ENCODE peak calls at places on chromosomes 13 and 19, in four cellular contexts. One of them, this sample, is unnamed.

GRCh38 chr13:99275093-99275469 is 16.9 kb upstream of the GPR18 start:
- DNase-seq in trophoblast cell: no peak
- DNase-seq in neuronal stem cell: no peak
- DNase-seq in H1: no peak
- DNase-seq in this sample: no peak

GRCh38 chr19:11578342-11579142 is 1.1 kb upstream of the ACP5 start:
- DNase-seq in trophoblast cell: no peak
- DNase-seq in H1: peak; percentile 73
- DNase-seq in neuronal stem cell: no peak
- DNase-seq in this sample: peak; percentile 47

GRCh38 chr19:1690570-1691307 is 38.3 kb upstream of the TCF3 start:
- DNase-seq in trophoblast cell: no peak
- DNase-seq in H1: peak; percentile 98
- DNase-seq in neuronal stem cell: peak; percentile 57
- DNase-seq in this sample: peak; percentile 78

GRCh38 chr13:22076658-22077057 is 405.8 kb downstream of the FGF9 start:
- DNase-seq in neuronal stem cell: no peak
- DNase-seq in H1: no peak
- DNase-seq in trophoblast cell: no peak
- DNase-seq in this sample: no peak

GRCh38 chr19:1471514-1472107 is 7.4 kb downstream of the C19orf25 start:
- DNase-seq in H1: no peak
- DNase-seq in trophoblast cell: no peak
- DNase-seq in neuronal stem cell: no peak
- DNase-seq in this sample: no peak

GRCh38 chr19:1486720-1487575 is 3.2 kb downstream of the PCSK4 start:
- DNase-seq in neuronal stem cell: no peak
- DNase-seq in H1: no peak
- DNase-seq in trophoblast cell: no peak
- DNase-seq in this sample: no peak

GRCh38 chr19:17706750-17707181 is 12.5 kb upstream of the MAP1S start:
- DNase-seq in H1: peak; percentile 89
- DNase-seq in neuronal stem cell: no peak
- DNase-seq in trophoblast cell: no peak
- DNase-seq in this sample: peak; percentile 91

GRCh38 chr13:48888613-48889012 is 87.1 kb upstream of the FNDC3A start:
- DNase-seq in neuronal stem cell: no peak
- DNase-seq in H1: no peak
- DNase-seq in trophoblast cell: no peak
- DNase-seq in this sample: no peak

GRCh38 chr13:30446122-30446500 is 19.6 kb downstream of the HMGB1 start:
- DNase-seq in trophoblast cell: no peak
- DNase-seq in H1: no peak
- DNase-seq in neuronal stem cell: no peak
- DNase-seq in this sample: no peak
- H3K18ac ChIP-seq in trophoblast cell: no peak overlapping the region
- H3K18ac ChIP-seq in H1: no peak overlapping the region
- H3K18ac ChIP-seq in neuronal stem cell: no peak overlapping the region
- H3K18ac ChIP-seq in this sample: no peak overlapping the region

GRCh38 chr19:39113199-39113598 is 12.4 kb upstream of the PAK4 start:
- DNase-seq in H1: no peak
- DNase-seq in neuronal stem cell: no peak
- DNase-seq in trophoblast cell: no peak
- DNase-seq in this sample: no peak
- H2BK5ac ChIP-seq in H1: no peak overlapping the region
- H2BK5ac ChIP-seq in neuronal stem cell: peak overlapping the region; percentile 66
- H2BK5ac ChIP-seq in trophoblast cell: peak overlapping the region; percentile 54
- H2BK5ac ChIP-seq in this sample: no peak overlapping the region

GRCh38 chr19:9791552-9792181 is 23.1 kb upstream of the ZNF846 start:
- DNase-seq in trophoblast cell: peak; percentile 83
- DNase-seq in neuronal stem cell: peak; percentile 95
- DNase-seq in H1: peak; percentile 98
- DNase-seq in this sample: peak; percentile 98
- H3K23ac ChIP-seq in trophoblast cell: no peak overlapping the region
- H3K23ac ChIP-seq in neuronal stem cell: no peak overlapping the region
- H3K23ac ChIP-seq in H1: no peak overlapping the region
- H3K23ac ChIP-seq in this sample: no peak overlapping the region

GRCh38 chr19:31140717-31141116 is 208.5 kb downstream of the TSHZ3 start:
- DNase-seq in neuronal stem cell: no peak
- DNase-seq in H1: no peak
- DNase-seq in trophoblast cell: no peak
- DNase-seq in this sample: peak; percentile 5

GRCh38 chr19:31144069-31144468 is 205.2 kb downstream of the TSHZ3 start:
- DNase-seq in neuronal stem cell: no peak
- DNase-seq in H1: no peak
- DNase-seq in trophoblast cell: no peak
- DNase-seq in this sample: no peak

GRCh38 chr19:31139871-31140505 is 209.2 kb downstream of the TSHZ3 start:
- DNase-seq in trophoblast cell: no peak
- DNase-seq in H1: no peak
- DNase-seq in neuronal stem cell: no peak
- DNase-seq in this sample: no peak

GRCh38 chr19:31144471-31144870 is 204.8 kb downstream of the TSHZ3 start:
- DNase-seq in trophoblast cell: no peak
- DNase-seq in neuronal stem cell: no peak
- DNase-seq in H1: no peak
- DNase-seq in this sample: peak; percentile 11

GRCh38 chr19:31141301-31141700 is 207.9 kb downstream of the TSHZ3 start:
- DNase-seq in neuronal stem cell: no peak
- DNase-seq in trophoblast cell: no peak
- DNase-seq in H1: no peak
- DNase-seq in this sample: no peak
- H3K18ac ChIP-seq in neuronal stem cell: peak overlapping the region; percentile 31
- H3K18ac ChIP-seq in trophoblast cell: no peak overlapping the region
- H3K18ac ChIP-seq in H1: no peak overlapping the region
- H3K18ac ChIP-seq in this sample: no peak overlapping the region

GRCh38 chr13:43879323-43880181 is at the start of the genes CCDC122 and LACC1:
- DNase-seq in trophoblast cell: peak; percentile 94
- DNase-seq in H1: peak; percentile 87
- DNase-seq in neuronal stem cell: peak; percentile 62
- DNase-seq in this sample: peak; percentile 89
- H2BK5ac ChIP-seq in trophoblast cell: peak within 1 kb of the TSS; percentile 84
- H2BK5ac ChIP-seq in H1: peak within 1 kb of the TSS; percentile 58
- H2BK5ac ChIP-seq in neuronal stem cell: no peak within 1 kb of the TSS
- H2BK5ac ChIP-seq in this sample: no peak within 1 kb of the TSS

DNA sequence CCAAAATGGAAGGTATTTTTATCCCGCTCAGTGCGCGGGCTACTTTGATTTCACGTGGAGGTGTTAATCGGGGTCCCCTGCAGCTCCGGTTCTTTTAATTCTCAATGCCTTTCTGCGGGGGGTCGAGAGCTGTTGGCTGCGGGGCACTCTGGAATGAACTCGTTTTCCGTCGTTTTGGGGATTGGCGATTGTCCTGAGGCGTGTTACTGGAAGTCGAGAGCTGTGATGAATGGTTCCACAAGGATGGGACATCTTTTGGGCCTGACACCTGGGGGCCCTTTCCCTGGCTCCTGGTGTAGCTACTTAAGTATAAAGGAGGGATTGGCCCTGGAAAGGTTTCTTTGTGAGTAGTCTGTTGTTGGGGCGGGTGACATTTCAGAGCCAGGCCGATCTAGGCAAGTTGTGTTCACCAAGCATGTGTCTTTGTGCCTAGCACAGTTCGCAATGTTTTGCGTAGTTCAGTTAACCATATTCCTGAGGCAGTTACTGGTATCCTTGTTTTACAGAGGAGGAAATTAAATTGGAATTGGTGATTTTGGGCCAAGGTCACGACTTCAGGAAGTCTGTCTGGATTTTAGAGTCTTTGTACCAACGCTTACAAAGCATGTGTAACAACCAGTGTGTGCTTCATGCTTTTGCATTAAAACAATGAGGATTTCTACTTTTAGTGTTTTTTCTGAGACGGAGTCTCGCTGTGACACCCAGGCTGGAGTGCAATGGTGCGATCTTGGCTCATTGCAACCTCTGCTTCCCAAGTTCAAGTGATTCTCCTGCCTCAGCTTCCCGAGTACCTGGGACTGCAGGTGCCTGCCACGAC is 846 bp downstream of the RPL13A start:
- DNase-seq in trophoblast cell: no peak
- DNase-seq in neuronal stem cell: no peak
- DNase-seq in H1: no peak
- DNase-seq in this sample: peak; percentile 69
- H3K23ac ChIP-seq in trophoblast cell: no peak overlapping the region
- H3K23ac ChIP-seq in neuronal stem cell: no peak overlapping the region
- H3K23ac ChIP-seq in H1: peak overlapping the region; percentile 18
- H3K23ac ChIP-seq in this sample: peak overlapping the region; percentile 90

DNA sequence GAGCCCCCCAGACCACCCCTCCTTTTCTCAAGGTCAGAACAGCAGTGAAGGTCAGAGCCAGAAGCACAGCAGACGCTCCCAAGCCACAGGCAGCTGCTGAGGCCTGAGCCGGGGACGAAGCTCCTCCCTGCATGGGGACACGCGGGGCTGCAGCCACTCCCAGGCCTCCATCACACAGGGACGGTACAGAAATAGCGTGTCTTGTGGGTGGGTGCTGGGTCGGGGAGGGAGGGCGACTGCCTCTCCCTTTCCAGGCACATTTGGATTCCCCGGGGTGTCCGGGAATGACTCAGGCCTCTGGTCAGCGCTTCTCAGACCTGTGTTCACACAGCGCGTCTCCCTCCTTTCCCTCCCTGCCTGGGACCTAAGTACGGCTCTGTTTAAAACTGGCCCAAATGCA is 33.2 kb downstream of the RASA3 start:
- DNase-seq in neuronal stem cell: no peak
- DNase-seq in H1: no peak
- DNase-seq in trophoblast cell: peak; percentile 36
- DNase-seq in this sample: peak; percentile 91
- H3K18ac ChIP-seq in neuronal stem cell: peak overlapping the region; percentile 28
- H3K18ac ChIP-seq in H1: no peak overlapping the region
- H3K18ac ChIP-seq in trophoblast cell: no peak overlapping the region
- H3K18ac ChIP-seq in this sample: no peak overlapping the region

GRCh38 chr13:33231339-33231738 is 54.2 kb downstream of the STARD13 start:
- DNase-seq in trophoblast cell: no peak
- DNase-seq in H1: no peak
- DNase-seq in neuronal stem cell: no peak
- DNase-seq in this sample: no peak
- H2BK5ac ChIP-seq in trophoblast cell: no peak overlapping the region
- H2BK5ac ChIP-seq in H1: peak overlapping the region; percentile 25
- H2BK5ac ChIP-seq in neuronal stem cell: no peak overlapping the region
- H2BK5ac ChIP-seq in this sample: no peak overlapping the region